ENCODE peak calls at places on chromosome 3, in ten cellular contexts. U is fibroblast of the aortic adventitia, Z is HFFc6, A is upper lobe of right lung, L is right atrium auricular region, C is Calu3, G is cardiac muscle cell, S is Peyer's patch, I is IMR-90, R is mammary epithelial cell. K is an unnamed sample.
A peak's percentile ranks its signal among the peaks of the same experiment; 100 is the strongest.

GRCh38 chr3:41169038-41169437 is 30.3 kb upstream of the CTNNB1 start:
- DNase-seq in U (peak; percentile 32), Z (peak; percentile 7), A (no peak), L (no peak), C (no peak), G (no peak), S (no peak), I (no peak), R (peak; percentile 40), K (no peak)

GRCh38 chr3:194450341-194450740 is 36.5 kb downstream of the ATP13A3 start:
- DNase-seq in U (no peak), Z (no peak), A (no peak), L (no peak), C (no peak), G (no peak), S (no peak), I (no peak), R (no peak), K (no peak)

GRCh38 chr3:161555367-161555766 is 58.8 kb downstream of the OTOL1 start:
- DNase-seq in U (no peak), Z (no peak), A (no peak), L (no peak), C (no peak), G (no peak), S (no peak), I (no peak), R (no peak), K (no peak)

GRCh38 chr3:145939431-145939830 is 221.6 kb downstream of the PLOD2 start:
- DNase-seq in U (no peak), Z (no peak), A (no peak), L (no peak), C (no peak), G (no peak), S (no peak), I (no peak), R (no peak), K (no peak)

GRCh38 chr3:186454881-186455703 is 89.1 kb downstream of the CRYGS start:
- DNase-seq in U (no peak), Z (no peak), A (no peak), L (no peak), C (no peak), G (no peak), S (no peak), I (no peak), R (peak; percentile 20), K (no peak)

GRCh38 chr3:65347166-65347565 is 659.4 kb upstream of the ADAMTS9 start:
- DNase-seq in U (no peak), Z (no peak), A (no peak), L (no peak), C (no peak), G (no peak), S (no peak), I (no peak), R (no peak), K (no peak)

GRCh38 chr3:196220587-196220986 is 4.3 kb downstream of the SLC51A start:
- DNase-seq in U (no peak), Z (no peak), A (no peak), L (peak; percentile 65), C (no peak), G (no peak), S (no peak), I (no peak), R (no peak), K (no peak)

GRCh38 chr3:65024148-65024547 is 336.3 kb upstream of the ADAMTS9 start:
- DNase-seq in U (no peak), Z (no peak), A (no peak), L (no peak), C (no peak), G (no peak), S (no peak), I (no peak), R (no peak), K (no peak)

GRCh38 chr3:185317674-185318073 is 45.3 kb upstream of the MAP3K13 start:
- DNase-seq in U (peak; percentile 31), Z (no peak), A (no peak), L (no peak), C (no peak), G (no peak), S (no peak), I (no peak), R (peak; percentile 67), K (no peak)

GRCh38 chr3:55675478-55675877 is 188.4 kb upstream of the WNT5A start:
- DNase-seq in U (no peak), Z (no peak), A (no peak), L (no peak), C (no peak), G (no peak), S (no peak), I (no peak), R (no peak), K (no peak)
- TF ChIP-seq CTCF in U (no peak), Z (no peak), A (no peak), L (no peak), C (no peak), G (no peak), S (no peak), I (no peak), R (no peak), K (no peak)

DNA sequence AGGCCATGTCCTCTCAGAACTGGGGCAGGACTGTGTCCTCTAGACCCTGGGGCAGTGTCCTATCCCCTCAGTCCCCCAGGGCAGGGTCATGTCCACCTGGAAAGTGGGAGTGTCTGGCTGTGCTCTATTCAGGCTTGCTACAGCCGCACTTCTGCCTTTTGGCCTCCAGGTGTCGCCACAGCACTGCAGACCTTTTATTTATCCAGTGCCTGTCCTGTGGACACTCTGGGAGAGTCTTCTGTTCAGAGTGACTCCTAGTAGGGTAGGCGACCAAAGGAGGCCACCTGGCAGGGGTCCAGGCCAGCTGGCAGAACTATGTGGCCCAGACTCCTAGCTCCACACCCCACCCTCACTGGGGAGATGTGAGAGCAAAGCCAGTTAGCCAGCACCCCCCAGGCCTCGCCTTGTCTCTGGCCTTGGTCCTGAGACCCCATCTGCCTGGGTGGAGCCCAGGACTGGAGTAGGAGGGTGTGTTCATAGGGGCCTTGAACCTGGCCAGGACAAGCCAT is 3.9 kb downstream of the TMIE start:
- DNase-seq in U (peak; percentile 71), Z (peak; percentile 61), A (peak; percentile 80), L (peak; percentile 85), C (peak; percentile 73), G (peak; percentile 78), S (peak; percentile 56), I (peak; percentile 59), R (peak; percentile 57), K (peak; percentile 79)
- TF ChIP-seq CTCF in U (peak; percentile 98), Z (peak; percentile 98), A (peak; percentile 98), L (peak; percentile 98), C (peak; percentile 88), G (peak; percentile 93), S (peak; percentile 98), I (peak; percentile 93), R (peak; percentile 98), K (peak; percentile 96)

GRCh38 chr3:50491023-50491422 is 12.4 kb downstream of the CACNA2D2 start:
- DNase-seq in U (no peak), Z (no peak), A (no peak), L (no peak), C (no peak), G (no peak), S (no peak), I (no peak), R (no peak), K (no peak)

GRCh38 chr3:50494136-50494535 is 9.3 kb downstream of the CACNA2D2 start:
- DNase-seq in U (no peak), Z (no peak), A (no peak), L (no peak), C (no peak), G (no peak), S (no peak), I (no peak), R (no peak), K (no peak)

GRCh38 chr3:50493623-50494022 is 9.8 kb downstream of the CACNA2D2 start:
- DNase-seq in U (no peak), Z (no peak), A (no peak), L (no peak), C (no peak), G (no peak), S (no peak), I (no peak), R (no peak), K (no peak)

GRCh38 chr3:50490438-50490970 is 12.9 kb downstream of the CACNA2D2 start:
- DNase-seq in U (no peak), Z (no peak), A (no peak), L (no peak), C (no peak), G (peak; percentile 39), S (no peak), I (no peak), R (no peak), K (no peak)

GRCh38 chr3:50493086-50493485 is 10.3 kb downstream of the CACNA2D2 start:
- DNase-seq in U (no peak), Z (no peak), A (no peak), L (no peak), C (no peak), G (no peak), S (no peak), I (no peak), R (no peak), K (no peak)
- TF ChIP-seq CTCF in U (no peak), Z (no peak), A (no peak), L (no peak), C (no peak), G (no peak), S (no peak), I (no peak), R (no peak), K (no peak)

DNA sequence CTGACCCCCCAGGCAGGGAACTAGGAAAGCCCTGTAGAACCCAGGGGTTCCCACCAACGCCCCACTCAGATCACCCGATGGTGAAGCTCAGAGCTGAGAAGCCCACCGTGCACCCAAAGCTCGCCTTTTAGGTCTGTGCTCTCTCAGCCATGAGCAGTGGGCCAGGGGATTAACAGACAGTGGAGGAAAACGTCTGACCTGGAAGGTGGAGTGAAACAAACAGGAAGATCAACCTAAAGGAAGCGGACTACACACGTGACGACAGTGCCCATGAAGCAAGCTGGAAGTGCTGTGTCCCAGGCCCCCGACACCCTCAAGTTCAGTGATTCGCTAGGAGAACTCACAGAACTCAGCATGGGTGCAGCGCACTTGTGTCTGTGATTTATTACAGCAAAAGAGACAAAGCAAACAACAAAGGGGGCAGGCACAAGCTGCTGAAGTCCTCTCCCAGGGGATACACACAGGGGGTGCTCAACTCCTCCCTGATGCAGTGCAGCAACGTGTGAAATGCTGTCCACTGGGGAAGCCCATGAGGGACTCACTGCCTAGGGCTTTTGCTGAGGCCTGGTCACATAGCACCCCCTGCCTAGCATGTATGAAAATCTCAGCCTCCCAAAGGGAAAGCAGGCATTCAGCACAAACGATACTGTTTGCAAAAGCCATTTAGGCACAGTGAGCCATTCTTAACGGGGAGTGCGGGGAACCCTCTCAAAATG is 43.5 kb downstream of the CFAP92 start:
- DNase-seq in U (peak; percentile 46), Z (peak; percentile 23), A (no peak), L (no peak), C (peak; percentile 34), G (peak; percentile 40), S (no peak), I (peak; percentile 38), R (no peak), K (no peak)
- TF ChIP-seq CTCF in U (peak; percentile 28), Z (peak; percentile 60), A (no peak), L (peak; percentile 39), C (no peak), G (peak; percentile 23), S (no peak), I (peak; percentile 44), R (peak; percentile 6), K (no peak)

GRCh38 chr3:44318929-44319328 is 19.6 kb upstream of the TCAIM start:
- DNase-seq in U (no peak), Z (no peak), A (no peak), L (no peak), C (no peak), G (no peak), S (no peak), I (no peak), R (no peak), K (no peak)
- TF ChIP-seq CTCF in U (no peak), Z (no peak), A (no peak), L (no peak), C (no peak), G (no peak), S (no peak), I (no peak), R (no peak), K (no peak)

K was measured in neural crest cell.